ENCODE peak calls at places on chromosomes 2 and 18, in seven cellular contexts. E is psoas muscle, L is tibial nerve, O is HepG2, F is heart left ventricle, R is right atrium auricular region, S is tibial artery. U is an unnamed sample.

GRCh38 chr2:146916914-146917313 is 927.9 kb upstream of the ACVR2A start:
- DNase-seq in E (no peak), L (no peak), O (no peak), F (no peak), R (no peak), S (no peak), U (no peak)

GRCh38 chr2:39660612-39661196 is 5.0 kb upstream of the TMEM178A start:
- DNase-seq in E (no peak), L (no peak), O (no peak), F (no peak), R (no peak), S (no peak), U (no peak)

GRCh38 chr2:215505044-215505786 is 69.3 kb upstream of the FN1 start:
- DNase-seq in E (no peak), L (no peak), O (peak; percentile 90), F (no peak), R (no peak), S (no peak), U (no peak)

GRCh38 chr18:7886436-7886835 is 319.3 kb downstream of the PTPRM start:
- DNase-seq in E (no peak), L (no peak), O (no peak), F (no peak), R (no peak), S (no peak), U (no peak)

GRCh38 chr18:36539674-36540073 is 242.2 kb downstream of the FHOD3 start:
- DNase-seq in E (no peak), L (no peak), O (no peak), F (no peak), R (no peak), S (no peak), U (no peak)

GRCh38 chr2:219415580-219416232 is 2.5 kb upstream of the DES start:
- DNase-seq in E (no peak), L (no peak), O (no peak), F (no peak), R (no peak), S (no peak), U (no peak)

GRCh38 chr2:73859721-73860586 is 31.2 kb downstream of the STAMBP start:
- DNase-seq in E (no peak), L (no peak), O (peak; percentile 44), F (no peak), R (no peak), S (no peak), U (no peak)

GRCh38 chr18:57331718-57332117 is 20.6 kb upstream of the ST8SIA3 start:
- DNase-seq in E (no peak), L (no peak), O (no peak), F (no peak), R (no peak), S (no peak), U (no peak)

GRCh38 chr2:241636182-241636982 is 576 bp downstream of the THAP4 start:
- DNase-seq in E (peak; percentile 69), L (no peak), O (peak; percentile 49), F (peak; percentile 48), R (no peak), S (no peak), U (peak; percentile 12)

GRCh38 chr2:9152975-9153402 is 53.6 kb upstream of the ASAP2 start:
- DNase-seq in E (no peak), L (no peak), O (no peak), F (no peak), R (no peak), S (no peak), U (no peak)

GRCh38 chr2:903223-903900 is 47.3 kb upstream of the SNTG2 start:
- DNase-seq in E (no peak), L (no peak), O (no peak), F (no peak), R (no peak), S (no peak), U (no peak)

GRCh38 chr2:12048551-12048950 is 302.1 kb downstream of the LPIN1 start:
- DNase-seq in E (no peak), L (no peak), O (no peak), F (no peak), R (no peak), S (no peak), U (no peak)

GRCh38 chr2:69163556-69163955 is 150.6 kb downstream of the ANTXR1 start:
- DNase-seq in E (no peak), L (no peak), O (no peak), F (no peak), R (no peak), S (no peak), U (no peak)

GRCh38 chr2:69163109-69163508 is 150.1 kb downstream of the ANTXR1 start:
- DNase-seq in E (no peak), L (peak; percentile 34), O (no peak), F (no peak), R (no peak), S (no peak), U (no peak)

GRCh38 chr2:69164379-69164778 is 151.4 kb downstream of the ANTXR1 start:
- DNase-seq in E (no peak), L (no peak), O (no peak), F (no peak), R (no peak), S (no peak), U (no peak)

GRCh38 chr2:69159988-69160387 is 147.0 kb downstream of the ANTXR1 start:
- DNase-seq in E (no peak), L (no peak), O (peak; percentile 62), F (no peak), R (no peak), S (no peak), U (no peak)

GRCh38 chr2:69162121-69162520 is 149.1 kb downstream of the ANTXR1 start:
- DNase-seq in E (no peak), L (no peak), O (no peak), F (no peak), R (no peak), S (no peak), U (no peak)
- TF ChIP-seq CTCF in E (no peak), L (no peak), O (no peak), F (no peak), R (no peak), S (no peak), U (no peak)

DNA sequence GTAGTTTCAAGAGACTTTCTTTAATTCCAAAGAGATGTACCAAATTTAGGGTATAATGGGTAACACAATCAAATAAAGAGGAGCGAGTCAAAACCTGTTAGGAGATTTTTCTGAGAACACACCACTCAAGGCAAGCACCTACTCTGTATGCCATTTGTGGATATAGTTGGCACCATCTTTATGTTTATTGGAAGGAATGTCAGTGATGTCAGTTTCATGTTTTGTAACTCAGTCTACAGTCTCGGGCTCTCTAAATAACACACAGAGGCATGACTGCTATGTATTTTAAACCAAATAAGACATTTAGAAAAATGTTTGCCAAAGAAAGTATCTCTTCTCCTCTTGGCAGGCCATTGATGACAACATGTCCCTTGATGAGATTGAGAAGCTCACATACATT is 59.7 kb downstream of the CPS1 start:
- DNase-seq in E (no peak), L (no peak), O (no peak), F (no peak), R (no peak), S (no peak), U (no peak)
- H3K27ac ChIP-seq in E (no peak overlapping the region), L (no peak overlapping the region), O (no peak overlapping the region), F (no peak overlapping the region), R (no peak overlapping the region), S (peak overlapping the region; percentile 2), U (no peak overlapping the region)

GRCh38 chr18:65671621-65672415 is 79.0 kb upstream of the CDH7 start:
- DNase-seq in E (no peak), L (no peak), O (no peak), F (no peak), R (no peak), S (no peak), U (no peak)
- H3K9me3 ChIP-seq in E (no peaks in the 10 kb centered on the region), L (no peaks in the 10 kb centered on the region), O (no peaks in the 10 kb centered on the region), F (no peaks in the 10 kb centered on the region), R (no peaks in the 10 kb centered on the region), S (no peaks in the 10 kb centered on the region), U (no peaks in the 10 kb centered on the region)

GRCh38 chr2:187210726-187211125 is 237.3 kb downstream of the CALCRL start:
- DNase-seq in E (no peak), L (no peak), O (peak; percentile 8), F (no peak), R (no peak), S (no peak), U (no peak)
- TF ChIP-seq CTCF in E (no peak), L (no peak), O (no peak), F (no peak), R (no peak), S (no peak), U (no peak)